ENCODE peak calls at places on chromosome 2, in eight cellular contexts. Y is T1000; U is activated CD8-positive, alpha-beta memory T cell treated with anti-CD3 and anti-CD28 coated beads for 24 hours; A is WTC11; J is left ventricle myocardium superior; F is endothelial cell; P is T-helper 9 cell; I is thoracic aorta. B is an unnamed sample.

GRCh38 chr2:47225061-47225783 is 70.1 kb upstream of the STPG4 start:
- DNase-seq in Y (peak; percentile 47), U (no peak), A (no peak), J (peak; percentile 84), F (no peak), P (no peak), I (no peak), B (peak; percentile 37)

GRCh38 chr2:85935746-85936208 is 47.0 kb upstream of the ST3GAL5 start:
- DNase-seq in Y (peak; percentile 51), U (no peak), A (peak; percentile 30), J (no peak), F (no peak), P (no peak), I (no peak), B (peak; percentile 42)

GRCh38 chr2:168814046-168814445 is 11.6 kb downstream of the NOSTRIN start:
- DNase-seq in Y (no peak), U (no peak), A (no peak), J (no peak), F (no peak), P (no peak), I (no peak), B (no peak)

GRCh38 chr2:98727758-98728718 is 2.9 kb downstream of the MGAT4A start:
- DNase-seq in Y (no peak), U (no peak), A (no peak), J (no peak), F (no peak), P (no peak), I (no peak), B (no peak)

GRCh38 chr2:190158798-190159434 is 96.4 kb upstream of the MSTN start:
- DNase-seq in Y (no peak), U (no peak), A (no peak), J (no peak), F (peak; percentile 25), P (no peak), I (no peak), B (no peak)

GRCh38 chr2:8550481-8550880 is 131.4 kb upstream of the ID2 start:
- DNase-seq in Y (no peak), U (peak; percentile 54), A (no peak), J (no peak), F (no peak), P (no peak), I (no peak), B (no peak)

GRCh38 chr2:8676191-8676914 is 5.5 kb upstream of the ID2 start:
- DNase-seq in Y (no peak), U (no peak), A (peak; percentile 48), J (peak; percentile 93), F (peak; percentile 37), P (no peak), I (no peak), B (peak; percentile 67)

GRCh38 chr2:25606892-25607291 is 66.5 kb downstream of the DTNB start:
- DNase-seq in Y (no peak), U (no peak), A (no peak), J (no peak), F (no peak), P (no peak), I (no peak), B (no peak)

GRCh38 chr2:174027956-174028355 is 62.8 kb upstream of the SP3 start:
- DNase-seq in Y (no peak), U (no peak), A (no peak), J (no peak), F (no peak), P (no peak), I (no peak), B (no peak)

GRCh38 chr2:70959851-70960832 is 18.3 kb upstream of the ANKRD53 start:
- DNase-seq in Y (no peak), U (peak; percentile 51), A (peak; percentile 72), J (no peak), F (no peak), P (no peak), I (no peak), B (no peak)